ENCODE peak calls at places on chromosomes 12 and 14, in eight cellular contexts. H is GM23248, L is SK-N-SH, W is GM23338, F is neural progenitor cell, C is PC-3, N is HCT116, Q is hepatocyte. U is an unnamed sample.
A peak's percentile ranks its signal among the peaks of the same experiment; 100 is the strongest.

GRCh38 chr12:71216725-71217579 is 59.2 kb upstream of the TSPAN8 start:
- DNase-seq in W (peak; percentile 31), N (peak; percentile 55), F (peak; percentile 35), H (peak; percentile 38), L (peak; percentile 13), Q (peak; percentile 41), C (peak; percentile 82), U (peak; percentile 54)

GRCh38 chr12:26373606-26374495 is 178.5 kb downstream of the SSPN start:
- DNase-seq in C (peak; percentile 30), N (no peak), W (no peak), F (no peak), Q (no peak), L (no peak), H (peak; percentile 53), U (no peak)

GRCh38 chr12:50537538-50537919 is 32.7 kb downstream of the DIP2B start:
- DNase-seq in W (no peak), L (no peak), C (peak; percentile 93), N (peak; percentile 56), H (peak; percentile 91), Q (no peak), F (peak; percentile 18), U (no peak)

GRCh38 chr12:38161123-38162000 is 155.2 kb upstream of the ALG10B start:
- DNase-seq in H (no peak), L (no peak), Q (no peak), N (no peak), C (no peak), F (no peak), W (no peak), U (no peak)

GRCh38 chr12:51667269-51667668 is 76.2 kb downstream of the SCN8A start:
- DNase-seq in N (no peak), W (no peak), C (no peak), H (no peak), L (no peak), F (no peak), Q (no peak), U (no peak)

GRCh38 chr14:97276573-97276972 is 479.4 kb downstream of the VRK1 start:
- DNase-seq in W (no peak), N (no peak), H (no peak), Q (no peak), C (peak; percentile 71), L (no peak), F (no peak), U (no peak)

GRCh38 chr14:72049462-72049861 is 117.2 kb downstream of the RGS6 start:
- DNase-seq in L (no peak), Q (no peak), C (peak; percentile 4), H (peak; percentile 1), N (peak; percentile 3), F (no peak), W (no peak), U (no peak)

GRCh38 chr14:67432088-67432564 is 20.2 kb upstream of the PLEK2 start:
- DNase-seq in L (no peak), F (no peak), Q (no peak), C (no peak), H (no peak), N (no peak), W (no peak), U (no peak)

GRCh38 chr14:88614218-88614907 is 51.5 kb downstream of the ZC3H14 start:
- DNase-seq in N (no peak), F (no peak), C (peak; percentile 57), Q (no peak), W (no peak), H (peak; percentile 71), L (no peak), U (no peak)

GRCh38 chr14:68663385-68664076 is 129.3 kb downstream of the ZFP36L1 start:
- DNase-seq in C (no peak), Q (no peak), L (no peak), W (no peak), H (peak; percentile 82), F (no peak), N (no peak), U (no peak)

GRCh38 chr14:106039400-106039799 is 513.0 kb downstream of the TMEM121 start:
- DNase-seq in L (peak; percentile 17), Q (no peak), N (peak; percentile 7), H (no peak), F (no peak), C (peak; percentile 32), W (peak; percentile 1), U (no peak)

GRCh38 chr14:32217301-32217700 is 14.2 kb upstream of the RNU6-8 start:
- DNase-seq in H (no peak), L (peak; percentile 48), Q (no peak), W (no peak), F (no peak), N (no peak), C (no peak), U (no peak)

GRCh38 chr12:114166360-114166759 is 200.2 kb upstream of the RBM19 start:
- DNase-seq in L (peak; percentile 34), F (peak; percentile 82), N (peak; percentile 24), C (peak; percentile 18), W (peak; percentile 87), H (peak; percentile 61), Q (peak; percentile 70), U (no peak)

GRCh38 chr14:68104518-68104917 is 284.9 kb downstream of the RAD51B start:
- DNase-seq in N (no peak), C (no peak), Q (peak; percentile 40), F (no peak), H (peak; percentile 82), L (no peak), W (no peak), U (no peak)

GRCh38 chr12:15602051-15602672 is 187.0 kb downstream of the EPS8 start:
- DNase-seq in Q (no peak), W (no peak), F (no peak), H (peak; percentile 50), N (no peak), C (no peak), L (no peak), U (no peak)

GRCh38 chr12:108691995-108692808 is 39.1 kb downstream of the CORO1C start:
- DNase-seq in N (no peak), C (no peak), L (no peak), F (peak; percentile 26), Q (peak; percentile 19), W (no peak), H (peak; percentile 51), U (peak; percentile 80)

GRCh38 chr12:57005980-57006808 is at the start of gene ZBTB39:
- DNase-seq in Q (peak; percentile 90), W (peak; percentile 86), H (peak; percentile 82), N (peak; percentile 16), C (peak; percentile 64), F (peak; percentile 90), L (peak; percentile 99), U (peak; percentile 66)

GRCh38 chr14:64478634-64479250 is 13.4 kb downstream of the AKAP5 start:
- DNase-seq in F (no peak), Q (no peak), H (peak; percentile 29), N (no peak), W (no peak), C (peak; percentile 64), L (peak; percentile 39), U (no peak)

GRCh38 chr12:69689638-69690037 is 9.5 kb downstream of the BEST3 start:
- DNase-seq in W (peak; percentile 50), L (no peak), C (no peak), F (peak; percentile 70), Q (no peak), H (no peak), N (no peak), U (no peak)

GRCh38 chr12:53868516-53868986 is 70.1 kb upstream of the HOXC13 start:
- DNase-seq in F (no peak), H (no peak), Q (peak; percentile 32), C (peak; percentile 33), W (peak; percentile 25), L (no peak), N (no peak), U (no peak)

DNA sequence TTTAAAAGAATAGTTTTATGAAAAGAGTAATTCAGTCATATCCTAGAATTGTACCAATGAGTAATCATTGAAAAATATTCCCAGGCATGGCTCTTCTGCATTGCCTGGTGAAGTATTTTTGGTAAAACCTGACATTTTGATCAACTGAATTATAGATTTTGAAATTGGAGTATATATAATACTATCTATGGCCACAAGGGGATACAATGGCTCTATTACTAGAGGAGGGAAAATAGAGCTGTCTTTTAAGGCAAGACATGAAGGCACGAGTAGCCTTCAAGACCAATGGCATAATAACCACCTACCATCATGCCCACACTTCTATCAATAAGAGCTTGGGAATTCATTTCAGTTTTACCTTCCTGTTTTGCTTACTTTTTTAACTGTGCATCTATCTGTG is 1241.4 kb upstream of the TMEM132C start:
- DNase-seq in N (no peak), C (peak; percentile 60), H (peak; percentile 32), Q (no peak), F (no peak), L (no peak), W (no peak), U (no peak)
- TF ChIP-seq EZH2phosphoT487 in N (no peak), C (no peak), H (no peak), Q (no peak), F (no peak), L (no peak), W (no peak), U (no peak)

GRCh38 chr14:31068235-31068634 is 42.1 kb upstream of the STRN3 start:
- DNase-seq in F (no peak), H (no peak), L (no peak), Q (no peak), C (no peak), W (no peak), N (no peak), U (no peak)
- TF ChIP-seq EZH2phosphoT487 in F (no peak), H (no peak), L (no peak), Q (no peak), C (no peak), W (no peak), N (no peak), U (no peak)

DNA sequence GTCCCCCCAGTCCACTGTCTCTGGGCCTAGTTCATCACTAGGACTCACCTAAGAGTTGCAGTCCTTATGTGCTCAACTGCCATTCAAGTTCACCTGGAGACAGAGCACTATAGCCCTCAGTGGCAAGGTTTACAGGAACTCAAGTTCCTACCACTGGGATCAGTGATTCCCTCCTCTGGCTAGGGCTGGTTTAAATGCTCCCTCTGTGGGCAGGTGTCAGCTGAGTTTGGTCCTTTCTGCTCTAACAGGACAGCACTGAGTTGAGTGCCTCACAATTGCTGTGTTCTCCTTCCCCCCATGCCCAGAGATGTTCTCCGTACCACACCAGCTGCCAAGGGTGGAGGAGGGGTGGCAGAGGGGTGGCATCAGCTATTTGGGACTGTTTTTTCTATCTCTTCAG is 20.8 kb upstream of the SAV1 start:
- DNase-seq in F (no peak), N (no peak), C (no peak), H (no peak), W (peak; percentile 42), Q (no peak), L (no peak), U (no peak)
- TF ChIP-seq EZH2phosphoT487 in F (no peak), N (no peak), C (no peak), H (no peak), W (no peak), Q (no peak), L (no peak), U (no peak)

GRCh38 chr14:90405755-90406154 is 8.9 kb downstream of the CALM1 start:
- DNase-seq in Q (no peak), W (no peak), C (no peak), H (no peak), F (no peak), N (no peak), L (no peak), U (no peak)
- TF ChIP-seq EZH2phosphoT487 in Q (no peak), W (no peak), C (no peak), H (no peak), F (no peak), N (no peak), L (no peak), U (no peak)

GRCh38 chr12:13000935-13001724 is 1.1 kb upstream of the HEBP1 start:
- DNase-seq in W (peak; percentile 79), C (peak; percentile 47), N (peak; percentile 18), L (peak; percentile 93), H (peak; percentile 83), Q (peak; percentile 87), F (peak; percentile 89), U (peak; percentile 63)
- TF ChIP-seq EZH2phosphoT487 in W (no peak), C (no peak), N (no peak), L (no peak), H (no peak), Q (no peak), F (no peak), U (no peak)